ENCODE peak calls at places on chromosomes 11 and 22, in nine cellular contexts. C is lower lobe of right lung, G is fibroblast of pulmonary artery, Y is RWPE1, S is upper lobe of right lung, I is A549, U is GM13977, P is CD14-positive monocyte, X is GM12865. J is an unnamed sample.

GRCh38 chr11:116960916-116961315 is 123.5 kb upstream of the APOA1 start:
- DNase-seq in Y (peak; percentile 38), P (no peak), U (no peak), S (no peak), X (no peak), C (no peak), G (peak; percentile 46), I (no peak), J (no peak)

GRCh38 chr22:46604306-46604690 is 15.9 kb upstream of the GRAMD4 start:
- DNase-seq in I (no peak), U (peak; percentile 70), G (no peak), X (peak; percentile 73), S (no peak), C (peak; percentile 70), P (peak; percentile 83), Y (no peak), J (peak; percentile 73)

GRCh38 chr11:32225491-32226285 is 134.8 kb downstream of the RCN1 start:
- DNase-seq in P (no peak), I (no peak), S (no peak), C (no peak), U (no peak), Y (no peak), X (no peak), G (no peak), J (no peak)

GRCh38 chr22:19604711-19605268 is 80.6 kb upstream of the CLDN5 start:
- DNase-seq in X (no peak), G (no peak), S (no peak), Y (no peak), U (no peak), C (no peak), I (no peak), P (no peak), J (no peak)

GRCh38 chr11:65662247-65662801 is 392 bp downstream of the RELA start:
- DNase-seq in I (no peak), G (no peak), P (peak; percentile 49), S (no peak), X (no peak), C (no peak), U (no peak), Y (no peak), J (no peak)

GRCh38 chr11:102685311-102685710 is 20.3 kb downstream of the MMP27 start:
- DNase-seq in X (no peak), U (no peak), C (no peak), I (no peak), G (no peak), P (no peak), Y (peak; percentile 38), S (no peak), J (no peak)

GRCh38 chr22:49212002-49212401 is 615.7 kb downstream of the BRD1 start:
- DNase-seq in I (no peak), Y (no peak), X (no peak), G (no peak), U (no peak), P (peak; percentile 25), S (peak; percentile 16), C (peak; percentile 10), J (no peak)

GRCh38 chr11:6563667-6564066 is 39.7 kb downstream of the RRP8 start:
- DNase-seq in I (no peak), X (no peak), G (no peak), P (no peak), C (no peak), Y (no peak), U (no peak), S (no peak), J (no peak)

GRCh38 chr11:3120071-3120792 is 44.9 kb downstream of the OSBPL5 start:
- DNase-seq in C (peak; percentile 30), P (no peak), I (no peak), X (no peak), U (no peak), S (peak; percentile 62), G (no peak), Y (no peak), J (no peak)

GRCh38 chr11:93494341-93494740 is 48.9 kb downstream of the SMCO4 start:
- DNase-seq in Y (no peak), U (no peak), S (no peak), I (no peak), X (no peak), C (no peak), P (no peak), G (no peak), J (no peak)

GRCh38 chr11:45144126-45145082 is 2.0 kb upstream of the PRDM11 start:
- DNase-seq in I (no peak), Y (no peak), P (no peak), U (no peak), G (no peak), S (peak; percentile 31), C (no peak), X (no peak), J (no peak)

GRCh38 chr22:49968831-49969661 is 8.5 kb downstream of the PIM3 start:
- DNase-seq in I (no peak), U (no peak), Y (no peak), G (no peak), X (no peak), P (peak; percentile 45), C (peak; percentile 56), S (peak; percentile 68), J (no peak)

GRCh38 chr11:31763296-31763695 is 47.8 kb downstream of the PAX6 start:
- DNase-seq in U (no peak), X (no peak), I (no peak), P (no peak), G (no peak), S (no peak), C (no peak), Y (no peak), J (no peak)

GRCh38 chr11:127345819-127346459 is 345.4 kb upstream of the KIRREL3 start:
- DNase-seq in Y (peak; percentile 25), I (peak; percentile 25), C (no peak), P (no peak), G (peak; percentile 37), U (peak; percentile 48), X (peak; percentile 34), S (no peak), J (peak; percentile 60)

GRCh38 chr11:66595245-66595904 is 2.4 kb downstream of the CCS start:
- DNase-seq in X (no peak), I (no peak), S (no peak), C (no peak), G (peak; percentile 94), U (no peak), Y (no peak), P (no peak), J (no peak)

GRCh38 chr11:20055312-20055711 is 105.0 kb downstream of the DBX1 start:
- DNase-seq in S (no peak), U (no peak), Y (peak; percentile 36), P (no peak), I (no peak), C (no peak), X (no peak), G (no peak), J (no peak)

GRCh38 chr22:47621253-47621652 is 858.8 kb downstream of the TBC1D22A start:
- DNase-seq in Y (no peak), P (no peak), G (no peak), C (no peak), X (no peak), U (no peak), S (peak; percentile 22), I (no peak), J (no peak)

GRCh38 chr11:20397281-20397680 is 9.8 kb downstream of the PRMT3 start:
- DNase-seq in Y (peak; percentile 26), C (no peak), S (no peak), I (peak; percentile 38), X (peak; percentile 57), P (no peak), G (peak; percentile 77), U (peak; percentile 40), J (peak; percentile 42)

DNA sequence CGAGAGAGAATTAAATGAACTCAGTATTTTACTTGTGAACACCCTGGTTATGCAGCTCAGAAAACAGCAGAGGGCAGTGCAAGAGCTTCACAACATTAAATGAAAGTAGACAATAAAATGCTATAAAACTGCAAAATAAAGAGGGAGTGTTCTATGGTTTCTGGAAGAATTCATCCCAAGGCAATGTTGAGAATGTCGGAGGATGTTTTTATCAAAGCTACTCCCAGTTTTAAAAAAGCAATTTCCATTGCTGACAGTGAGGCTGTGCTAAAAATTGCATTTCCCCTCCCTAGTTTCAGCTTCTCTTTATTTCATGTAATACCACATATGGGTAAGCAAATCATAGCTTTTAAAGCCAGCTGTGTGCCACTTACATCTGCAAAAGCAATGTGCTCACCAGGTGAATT is 296.9 kb downstream of the RAB38 start:
- DNase-seq in I (no peak), Y (peak; percentile 23), X (peak; percentile 32), C (no peak), U (peak; percentile 1), S (no peak), P (no peak), G (peak; percentile 73), J (no peak)
- TF ChIP-seq CTCF in I (peak; percentile 49), Y (peak; percentile 40), X (peak; percentile 21), C (peak; percentile 23), U (peak; percentile 45), S (peak; percentile 39), P (no peak), G (peak; percentile 72), J (no peak)

GRCh38 chr22:35944458-35944857 is 84.2 kb downstream of the RBFOX2 start:
- DNase-seq in U (no peak), X (no peak), P (no peak), I (no peak), G (no peak), Y (no peak), C (no peak), S (no peak), J (no peak)
- TF ChIP-seq CTCF in U (no peak), X (no peak), P (no peak), I (no peak), G (no peak), Y (no peak), C (no peak), S (no peak), J (no peak)

DNA sequence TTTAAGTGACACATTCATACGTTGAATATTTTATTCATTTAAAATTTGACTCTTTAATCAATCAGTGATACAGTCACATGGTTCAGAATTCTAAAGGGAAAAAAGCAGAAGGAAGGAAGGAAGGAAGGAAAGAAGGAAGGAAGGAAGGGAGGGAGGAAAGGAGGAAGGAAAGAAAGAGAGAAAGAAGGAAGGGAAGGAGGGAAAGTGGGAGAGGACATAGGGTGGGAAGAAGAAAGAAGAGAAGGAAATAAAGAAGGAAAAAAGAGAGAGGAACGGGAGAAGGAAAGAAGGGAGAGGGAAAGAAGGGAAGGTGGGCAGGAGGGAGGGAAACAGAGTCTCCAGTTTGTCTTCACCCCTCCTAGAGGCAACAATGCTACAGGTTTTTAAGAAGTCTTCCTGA is 518.6 kb downstream of the MIAT start:
- DNase-seq in C (no peak), X (no peak), G (no peak), U (no peak), I (no peak), P (no peak), Y (no peak), S (no peak), J (no peak)
- TF ChIP-seq CTCF in C (no peak), X (no peak), G (no peak), U (no peak), I (no peak), P (no peak), Y (no peak), S (no peak), J (no peak)

DNA sequence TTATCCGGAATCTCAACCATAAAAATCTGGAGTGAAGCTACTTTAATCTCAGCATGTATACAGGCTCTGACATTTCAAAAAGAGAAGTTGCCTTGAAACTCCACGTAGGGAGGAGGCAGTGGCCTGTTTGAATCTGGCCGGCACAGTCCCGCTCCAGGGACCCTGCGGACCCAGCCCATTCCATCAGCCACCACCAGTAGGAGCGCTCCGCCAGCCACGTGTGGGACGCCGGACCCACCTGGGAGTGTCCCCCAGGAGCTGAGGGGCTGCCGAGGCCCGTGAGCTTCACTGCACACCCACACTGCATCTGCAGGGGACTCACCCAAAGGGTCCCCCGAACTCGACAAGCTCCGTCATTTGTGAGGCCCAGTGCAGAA is 1.8 kb upstream of the SYT8 start:
- DNase-seq in U (no peak), I (no peak), P (peak; percentile 36), G (no peak), X (no peak), C (peak; percentile 47), S (no peak), Y (no peak), J (no peak)
- TF ChIP-seq CTCF in U (no peak), I (no peak), P (no peak), G (no peak), X (no peak), C (no peak), S (no peak), Y (no peak), J (no peak)

J was measured in GM13976.